ENCODE peak calls at places on chromosomes 3 and 15, in eight cellular contexts. O is Ammon's horn, S is Calu3, X is GM04504, I is NCI-H1092 treated with DMSO at 0.1 percent for 48 hours, C is NCI-H345, N is kidney epithelial cell, J is ACHN. V is an unnamed sample.

GRCh38 chr3:78670087-78670486 is 1097.7 kb downstream of the ROBO1 start:
- DNase-seq in X (no peak), C (peak; percentile 49), N (no peak), O (no peak), S (no peak), I (no peak), J (no peak), V (no peak)

GRCh38 chr3:197280156-197280555 is 18.3 kb downstream of the DLG1 start:
- DNase-seq in J (no peak), O (no peak), S (no peak), I (no peak), C (no peak), N (no peak), X (no peak), V (no peak)

GRCh38 chr3:24128195-24129005 is 183.3 kb downstream of the NR1D2 start:
- DNase-seq in J (no peak), I (peak; percentile 47), N (no peak), X (peak; percentile 91), C (peak; percentile 12), S (no peak), O (no peak), V (peak; percentile 90)

GRCh38 chr3:53566450-53567145 is 72.2 kb downstream of the CACNA1D start:
- DNase-seq in S (no peak), J (no peak), C (no peak), I (no peak), N (no peak), O (no peak), X (no peak), V (no peak)

GRCh38 chr3:78632925-78633324 is 1134.9 kb downstream of the ROBO1 start:
- DNase-seq in O (no peak), C (no peak), S (no peak), X (no peak), N (no peak), J (no peak), I (no peak), V (no peak)

GRCh38 chr3:178948546-178948945 is 123.1 kb downstream of the ZMAT3 start:
- DNase-seq in I (no peak), C (no peak), X (no peak), N (no peak), S (no peak), J (no peak), O (no peak), V (no peak)

GRCh38 chr3:156360992-156361391 is 193.9 kb downstream of the SSR3 start:
- DNase-seq in N (no peak), S (no peak), X (no peak), C (no peak), J (no peak), O (no peak), I (no peak), V (no peak)

GRCh38 chr3:3089017-3089416 is 21.2 kb downstream of the IL5RA start:
- DNase-seq in I (no peak), X (no peak), C (no peak), N (no peak), J (no peak), S (no peak), O (no peak), V (no peak)

GRCh38 chr15:62153228-62153627 is 11.9 kb downstream of the C2CD4B start:
- DNase-seq in X (no peak), N (no peak), C (no peak), I (no peak), J (no peak), O (no peak), S (no peak), V (no peak)

GRCh38 chr3:188834349-188834748 is 337.4 kb upstream of the TPRG1 start:
- DNase-seq in S (no peak), I (no peak), X (no peak), C (no peak), O (no peak), J (no peak), N (no peak), V (no peak)